ENCODE peak calls at places on chromosomes 13 and 19, in five cellular contexts. Q is activated T-helper 1 cell treated with anti-CD3 and anti-CD28 coated beads, Interleukin-12 subunit alpha, Interleukin-12 subunit beta, Interleukin-2, Interleukin-4 antibody, amounts not matched to agents 30 ng/mL and 10 ng/mL and 1 ng/mL, durations not matched to agents 14 hours and 24 hours and 36 hours; C is NCI-H1105; A is NCI-H2171; Y is RWPE1. T is an unnamed sample.

GRCh38 chr19:4375164-4375619 is 25.2 kb downstream of the SH3GL1 start:
- DNase-seq in Q (no peak), C (no peak), A (peak), Y (peak), T (no peak)

GRCh38 chr13:103883152-103883551 is 816.9 kb upstream of the SLC10A2 start:
- DNase-seq in Q (no peak), C (peak), A (peak), Y (peak), T (peak)

GRCh38 chr19:4373601-4374441 is 26.5 kb downstream of the SH3GL1 start:
- DNase-seq in Q (no peak), C (no peak), A (no peak), Y (no peak), T (no peak)

GRCh38 chr13:46062190-46062589 is 9.6 kb upstream of the ZC3H13 start:
- DNase-seq in Q (no peak), C (no peak), A (no peak), Y (peak), T (no peak)

GRCh38 chr13:27079421-27079958 is 92.1 kb downstream of the USP12 start:
- DNase-seq in Q (no peak), C (no peak), A (no peak), Y (no peak), T (no peak)

GRCh38 chr13:31846984-31847752 is 107.8 kb downstream of the RXFP2 start:
- DNase-seq in Q (no peak), C (no peak), A (no peak), Y (peak), T (no peak)

GRCh38 chr13:33869005-33869404 is 51.1 kb downstream of the RFC3 start:
- DNase-seq in Q (no peak), C (no peak), A (no peak), Y (no peak), T (no peak)

GRCh38 chr13:77820431-77821149 is 98.0 kb downstream of the EDNRB start:
- DNase-seq in Q (no peak), C (no peak), A (no peak), Y (no peak), T (no peak)

GRCh38 chr19:18743281-18743825 is 47.8 kb downstream of the COMP start:
- DNase-seq in Q (no peak), C (no peak), A (no peak), Y (no peak), T (no peak)

GRCh38 chr19:2607712-2608601 is 94.5 kb downstream of the GNG7 start:
- DNase-seq in Q (peak), C (peak), A (peak), Y (no peak), T (no peak)

GRCh38 chr13:26202365-26202972 is 19.6 kb downstream of the RNF6 start:
- DNase-seq in Q (no peak), C (no peak), A (no peak), Y (no peak), T (no peak)

GRCh38 chr19:6736917-6737283 is 480 bp downstream of the GPR108 start:
- DNase-seq in Q (no peak), C (no peak), A (no peak), Y (no peak), T (no peak)

GRCh38 chr13:98508280-98509074 is 68.4 kb downstream of the STK24 start:
- DNase-seq in Q (no peak), C (no peak), A (no peak), Y (peak), T (no peak)

GRCh38 chr19:51079486-51080110 is 3.1 kb downstream of the KLK14 start:
- DNase-seq in Q (no peak), C (peak), A (no peak), Y (peak), T (no peak)